ENCODE peak calls at places on chromosome 12, in nine cellular contexts. J, Z, P, D, I, H, N, W and V are unnamed samples.

GRCh38 chr12:47270782-47271664 is 191.3 kb upstream of the AMIGO2 start:
- DNase-seq in J (no peak), Z (no peak), P (no peak), D (no peak), I (no peak), H (no peak), N (no peak), W (peak), V (no peak)

GRCh38 chr12:70157099-70157498 is 86.1 kb upstream of the CNOT2 start:
- DNase-seq in J (no peak), Z (no peak), P (no peak), D (no peak), I (no peak), H (no peak), N (no peak), W (no peak), V (no peak)

GRCh38 chr12:100391856-100392255 is 35.0 kb downstream of the SLC17A8 start:
- DNase-seq in J (peak), Z (no peak), P (no peak), D (no peak), I (no peak), H (no peak), N (no peak), W (peak), V (no peak)

GRCh38 chr12:75842119-75842518 is 189.5 kb downstream of the PHLDA1 start:
- DNase-seq in J (no peak), Z (no peak), P (no peak), D (no peak), I (no peak), H (peak), N (no peak), W (no peak), V (no peak)

GRCh38 chr12:98464155-98464554 is 51.2 kb upstream of the TMPO start:
- DNase-seq in J (no peak), Z (no peak), P (no peak), D (no peak), I (no peak), H (no peak), N (no peak), W (peak), V (no peak)

GRCh38 chr12:54932691-54933090 is 51.9 kb downstream of the TESPA1 start:
- DNase-seq in J (no peak), Z (no peak), P (no peak), D (no peak), I (no peak), H (no peak), N (no peak), W (peak), V (no peak)

GRCh38 chr12:121095544-121096198 is 37.0 kb upstream of the P2RX7 start:
- DNase-seq in J (peak), Z (peak), P (peak), D (peak), I (peak), H (no peak), N (peak), W (peak), V (peak)

GRCh38 chr12:49673446-49674317 is 33.5 kb downstream of the FMNL3 start:
- DNase-seq in J (peak), Z (peak), P (no peak), D (peak), I (peak), H (peak), N (no peak), W (peak), V (no peak)

GRCh38 chr12:49347307-49348237 is 884 bp downstream of the DNAJC22 start:
- DNase-seq in J (peak), Z (no peak), P (peak), D (peak), I (peak), H (no peak), N (peak), W (peak), V (peak)

GRCh38 chr12:32135967-32136366 is 29.3 kb downstream of the BICD1 start:
- DNase-seq in J (no peak), Z (no peak), P (no peak), D (no peak), I (no peak), H (no peak), N (no peak), W (no peak), V (no peak)

GRCh38 chr12:2008677-2009076 is 4.4 kb upstream of the DCP1B start:
- DNase-seq in J (peak), Z (no peak), P (no peak), D (no peak), I (no peak), H (no peak), N (no peak), W (no peak), V (no peak)

GRCh38 chr12:125114365-125115141 is 49.3 kb downstream of the AACS start:
- DNase-seq in J (no peak), Z (no peak), P (no peak), D (no peak), I (no peak), H (no peak), N (no peak), W (no peak), V (no peak)